ENCODE peak calls at places on chromosomes 12 and 14, in four cellular contexts. K is prostate gland, S is osteocyte, G is nephron progenitor cell. M is an unnamed sample.
A peak's percentile ranks its signal among the peaks of the same experiment; 100 is the strongest.

GRCh38 chr12:92426346-92426745 is 276.4 kb upstream of the PLEKHG7 start:
- DNase-seq in K (no peak), S (no peak), G (no peak), M (no peak)

GRCh38 chr14:60274448-60274847 is 25.4 kb downstream of the PPM1A start:
- DNase-seq in K (no peak), S (no peak), G (no peak), M (no peak)

GRCh38 chr14:60266021-60266937 is 17.3 kb downstream of the PPM1A start:
- DNase-seq in K (no peak), S (no peak), G (no peak), M (no peak)

GRCh38 chr14:56666294-56666693 is 86.7 kb downstream of the TMEM260 start:
- DNase-seq in K (no peak), S (no peak), G (no peak), M (no peak)

GRCh38 chr14:83632375-83632774 is 1897.6 kb upstream of the FLRT2 start:
- DNase-seq in K (no peak), S (no peak), G (no peak), M (no peak)

GRCh38 chr12:51177897-51178296 is 5.0 kb upstream of the TFCP2 start:
- DNase-seq in K (no peak), S (no peak), G (no peak), M (no peak)

GRCh38 chr14:20684662-20685456 is 499 bp downstream of the RNASE4 start:
- DNase-seq in K (peak; percentile 68), S (no peak), G (peak; percentile 34), M (no peak)

GRCh38 chr12:32307352-32307751 is 92.0 kb upstream of the FGD4 start:
- DNase-seq in K (no peak), S (no peak), G (no peak), M (no peak)

GRCh38 chr14:76091036-76091435 is 60.7 kb upstream of the GPATCH2L start:
- DNase-seq in K (peak; percentile 8), S (no peak), G (no peak), M (peak; percentile 53)

GRCh38 chr14:104694475-104694950 is 5.1 kb downstream of the INF2 start:
- DNase-seq in K (no peak), S (no peak), G (no peak), M (no peak)

GRCh38 chr14:52834440-52834842 is 43.0 kb upstream of the GNPNAT1 start:
- DNase-seq in K (no peak), S (no peak), G (no peak), M (no peak)

GRCh38 chr14:74501135-74501614 is 7.6 kb downstream of the ISCA2 start:
- DNase-seq in K (peak; percentile 76), S (peak; percentile 87), G (peak; percentile 65), M (no peak)

GRCh38 chr12:129877383-129877782 is 26.4 kb downstream of the TMEM132D start:
- DNase-seq in K (no peak), S (no peak), G (no peak), M (no peak)

GRCh38 chr12:109530301-109530685 is 43.0 kb downstream of the MMAB start:
- DNase-seq in K (no peak), S (no peak), G (no peak), M (no peak)

GRCh38 chr14:103191856-103192835 is 68.9 kb downstream of the TNFAIP2 start:
- DNase-seq in K (no peak), S (no peak), G (no peak), M (no peak)

GRCh38 chr12:50960130-50960529 is 7.8 kb downstream of the HIGD1C start:
- DNase-seq in K (no peak), S (no peak), G (no peak), M (no peak)

GRCh38 chr12:101695698-101696097 is 1.7 kb upstream of the CHPT1 start:
- DNase-seq in K (no peak), S (no peak), G (no peak), M (no peak)

GRCh38 chr12:69068431-69068830 is 135.5 kb upstream of the CPM start:
- DNase-seq in K (no peak), S (no peak), G (no peak), M (no peak)

GRCh38 chr12:1657616-1658167 is 28.7 kb downstream of the WNT5B start:
- DNase-seq in K (no peak), S (no peak), G (no peak), M (no peak)

GRCh38 chr12:105561981-105562726 is 231.7 kb downstream of the C12orf75 start:
- DNase-seq in K (peak; percentile 55), S (no peak), G (peak; percentile 39), M (no peak)

GRCh38 chr12:575948-576612 is 87.2 kb downstream of the NINJ2 start:
- DNase-seq in K (peak; percentile 33), S (peak; percentile 93), G (peak; percentile 89), M (peak; percentile 93)

GRCh38 chr14:54564071-54564798 is 2.7 kb upstream of the SAMD4A start:
- DNase-seq in K (no peak), S (no peak), G (no peak), M (peak; percentile 28)

GRCh38 chr12:55957106-55957859 is 8.6 kb downstream of the PMEL start:
- DNase-seq in K (no peak), S (no peak), G (no peak), M (no peak)

GRCh38 chr12:123705935-123706334 is 6.2 kb upstream of the ATP6V0A2 start:
- DNase-seq in K (no peak), S (no peak), G (no peak), M (no peak)

GRCh38 chr12:123801573-123802178 is 39.6 kb downstream of the DNAH10 start:
- DNase-seq in K (no peak), S (no peak), G (no peak), M (peak; percentile 38)

GRCh38 chr14:97379091-97379531 is 581.9 kb downstream of the VRK1 start:
- DNase-seq in K (no peak), S (no peak), G (no peak), M (no peak)

GRCh38 chr12:60148831-60149230 is 553.0 kb downstream of the SLC16A7 start:
- DNase-seq in K (no peak), S (no peak), G (no peak), M (no peak)

GRCh38 chr12:121697093-121697698 is 15.4 kb upstream of the TMEM120B start:
- DNase-seq in K (peak; percentile 46), S (no peak), G (no peak), M (peak; percentile 69)

GRCh38 chr12:120095356-120096135 is 21.0 kb downstream of the RAB35 start:
- DNase-seq in K (no peak), S (no peak), G (peak; percentile 54), M (no peak)

GRCh38 chr12:117071009-117071408 is 28.2 kb downstream of the TESC start:
- DNase-seq in K (no peak), S (no peak), G (no peak), M (no peak)
- TF ChIP-seq CTCF in K (no peak), S (no peak), G (no peak), M (no peak)

GRCh38 chr12:131836193-131836592 is 8.0 kb downstream of the MMP17 start:
- DNase-seq in K (no peak), S (no peak), G (no peak), M (no peak)
- TF ChIP-seq CTCF in K (no peak), S (peak; percentile 52), G (peak; percentile 16), M (peak; percentile 45)

GRCh38 chr12:98408681-98409080 is 106.7 kb upstream of the TMPO start:
- DNase-seq in K (no peak), S (no peak), G (no peak), M (no peak)

GRCh38 chr12:98406378-98406777 is 109.0 kb upstream of the TMPO start:
- DNase-seq in K (no peak), S (no peak), G (no peak), M (no peak)

GRCh38 chr12:98405795-98406366 is 109.5 kb upstream of the TMPO start:
- DNase-seq in K (no peak), S (no peak), G (no peak), M (no peak)

GRCh38 chr12:98403936-98404335 is 111.5 kb upstream of the TMPO start:
- DNase-seq in K (no peak), S (no peak), G (no peak), M (no peak)

GRCh38 chr12:98409543-98409942 is 105.8 kb upstream of the TMPO start:
- DNase-seq in K (no peak), S (no peak), G (no peak), M (no peak)
- TF ChIP-seq CTCF in K (no peak), S (no peak), G (no peak), M (no peak)

GRCh38 chr12:95201056-95201670 is 16.1 kb downstream of the FGD6 start:
- DNase-seq in K (no peak), S (no peak), G (no peak), M (no peak)
- TF ChIP-seq CTCF in K (no peak), S (no peak), G (no peak), M (no peak)

DNA sequence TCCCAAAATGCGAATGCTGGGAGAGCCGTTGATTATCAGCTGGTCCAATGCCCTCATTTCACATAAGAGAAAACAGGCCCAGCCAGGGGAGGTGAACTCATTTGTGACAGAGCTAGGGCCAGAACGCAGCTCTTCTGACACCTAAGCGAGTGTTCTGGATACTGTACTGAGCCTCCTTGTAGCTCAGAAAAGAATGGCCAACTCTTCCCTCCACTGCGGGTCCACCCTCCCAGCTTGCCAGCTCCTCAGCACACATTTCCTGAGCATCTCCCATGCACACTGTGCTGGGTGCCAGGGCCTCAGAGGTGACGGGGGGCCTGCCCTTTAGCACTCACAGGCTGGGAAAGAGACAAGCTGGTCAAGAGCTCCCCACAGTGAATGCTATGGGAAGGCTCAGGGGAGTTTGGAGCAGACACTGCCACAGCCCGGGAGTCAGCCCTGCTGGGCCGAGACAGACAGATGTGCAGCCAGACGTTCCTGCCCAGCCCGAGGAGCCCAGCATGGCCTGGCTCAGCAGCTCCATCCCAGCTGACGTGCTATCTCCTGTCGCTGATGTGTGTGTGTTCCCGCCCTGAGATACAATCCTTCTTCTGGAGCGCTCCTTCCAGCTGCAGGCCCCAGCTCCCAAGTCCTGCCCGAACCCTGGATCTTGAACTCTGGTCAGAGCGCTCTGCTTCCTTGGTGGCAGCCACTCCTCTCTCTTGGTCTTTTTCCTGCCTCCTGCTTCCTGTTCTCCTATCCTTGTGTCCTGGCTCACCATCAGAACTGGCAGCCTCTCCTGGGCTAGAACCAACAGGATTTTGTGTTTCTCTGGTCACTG is 3.6 kb downstream of the CMTM5 start:
- DNase-seq in K (no peak), S (no peak), G (no peak), M (no peak)
- TF ChIP-seq CTCF in K (no peak), S (peak; percentile 0), G (no peak), M (no peak)

DNA sequence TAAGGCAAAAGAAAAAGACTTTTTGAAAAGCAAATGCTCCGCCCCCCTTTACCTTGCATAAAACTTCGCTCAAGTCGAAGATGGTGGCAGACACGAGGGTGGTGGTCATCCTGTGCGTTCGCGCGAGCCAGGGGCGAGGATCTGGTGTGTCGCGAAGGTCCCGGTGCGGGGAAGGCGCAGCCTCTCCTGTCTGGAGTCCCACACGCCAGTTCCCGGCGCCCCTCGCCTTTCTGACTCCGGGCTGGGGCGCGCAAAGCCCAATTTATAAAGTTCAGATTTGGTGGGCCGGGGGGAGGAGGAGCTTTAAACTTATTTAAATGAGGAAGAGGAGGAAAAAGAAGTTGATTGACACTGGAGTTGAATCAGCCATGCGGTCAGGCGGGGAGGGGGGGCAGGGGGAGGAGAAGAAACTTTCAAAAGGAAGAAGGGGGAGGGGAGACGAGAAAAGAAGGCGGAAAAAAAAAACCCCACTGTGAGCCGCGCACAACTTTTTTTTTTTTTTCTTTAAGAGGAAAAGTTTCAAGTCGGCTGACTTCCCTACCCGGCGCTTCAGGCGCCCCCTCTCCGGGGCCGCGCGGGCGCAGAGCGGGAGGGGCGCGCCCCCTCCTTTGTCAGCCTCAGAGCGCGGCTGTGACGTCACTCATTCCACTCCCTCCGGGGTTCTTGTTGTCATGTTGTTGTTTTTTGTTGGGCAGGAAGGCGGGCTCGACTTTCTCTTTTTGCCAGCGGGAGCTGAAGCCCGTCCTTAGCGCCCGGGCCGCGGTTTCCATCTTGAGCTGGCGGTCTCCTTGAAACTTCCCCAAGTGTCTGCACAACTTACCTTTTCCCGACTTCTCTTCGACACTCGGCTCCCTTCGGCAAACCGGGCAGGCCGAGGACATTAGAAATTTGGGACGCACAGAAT is at the start of gene ZFP36L1:
- DNase-seq in K (peak; percentile 90), S (peak; percentile 96), G (peak; percentile 89), M (peak; percentile 88)
- TF ChIP-seq CTCF in K (peak; percentile 10), S (no peak), G (no peak), M (no peak)

GRCh38 chr14:86515195-86515594 is 985.3 kb downstream of the FLRT2 start:
- DNase-seq in K (no peak), S (no peak), G (no peak), M (no peak)
- TF ChIP-seq CTCF in K (no peak), S (no peak), G (no peak), M (no peak)

M was measured in GM10248.